ENCODE peak calls at places on chromosomes 1 and 21, in six cellular contexts. X, E, V, G, R and Z are unnamed samples.
A peak's percentile ranks its signal among the peaks of the same experiment; 100 is the strongest.

GRCh38 chr1:6785721-6786505 is 659 bp downstream of the CAMTA1 start:
- DNase-seq in R (peak; percentile 57), G (peak; percentile 23), X (peak; percentile 29), E (peak; percentile 52), V (peak; percentile 13), Z (peak; percentile 27)

GRCh38 chr1:35646043-35646442 is 4.7 kb upstream of the PSMB2 start:
- DNase-seq in X (no peak), G (no peak), V (no peak), E (no peak), R (no peak), Z (no peak)

GRCh38 chr1:223109581-223110026 is 33.4 kb downstream of the TLR5 start:
- DNase-seq in G (no peak), V (no peak), R (peak; percentile 54), X (peak; percentile 41), E (no peak), Z (no peak)

GRCh38 chr1:14945132-14946010 is 208.2 kb upstream of the TMEM51 start:
- DNase-seq in V (peak; percentile 89), E (peak; percentile 60), G (no peak), X (peak; percentile 40), R (peak; percentile 44), Z (no peak)

GRCh38 chr1:109816975-109817535 is 53.3 kb upstream of the EPS8L3 start:
- DNase-seq in R (no peak), V (no peak), E (no peak), G (no peak), X (no peak), Z (no peak)

GRCh38 chr1:193707271-193708015 is 521.0 kb upstream of the B3GALT2 start:
- DNase-seq in G (no peak), E (no peak), X (no peak), V (peak; percentile 75), R (no peak), Z (no peak)

GRCh38 chr1:209838537-209838936 is 10.8 kb downstream of the UTP25 start:
- DNase-seq in R (no peak), E (no peak), X (no peak), G (no peak), V (no peak), Z (no peak)

GRCh38 chr1:45340816-45341215 is 576 bp upstream of the MUTYH start:
- DNase-seq in V (peak; percentile 18), G (no peak), X (no peak), E (no peak), R (no peak), Z (no peak)

GRCh38 chr21:32001390-32001789 is 128.6 kb downstream of the HUNK start:
- DNase-seq in X (no peak), E (no peak), R (peak; percentile 31), G (no peak), V (no peak), Z (no peak)

GRCh38 chr1:224082146-224082545 is 31.8 kb upstream of the FBXO28 start:
- DNase-seq in R (no peak), X (no peak), V (no peak), E (no peak), G (no peak), Z (no peak)

GRCh38 chr1:169326644-169327316 is 40.8 kb downstream of the NME7 start:
- DNase-seq in R (no peak), V (peak; percentile 39), G (no peak), X (no peak), E (no peak), Z (no peak)

GRCh38 chr1:63892632-63893395 is 119.0 kb downstream of the ROR1 start:
- DNase-seq in X (no peak), E (no peak), G (no peak), V (peak; percentile 80), R (no peak), Z (no peak)

GRCh38 chr1:218349365-218350021 is 4.4 kb downstream of the TGFB2 start:
- DNase-seq in R (no peak), G (no peak), E (no peak), V (no peak), X (no peak), Z (no peak)

GRCh38 chr1:1616045-1616821 is 933 bp downstream of the MIB2 start:
- DNase-seq in X (peak; percentile 50), E (peak; percentile 53), V (no peak), G (peak; percentile 51), R (peak; percentile 63), Z (no peak)

GRCh38 chr1:27071049-27071416 is 58.4 kb upstream of the TENT5B start:
- DNase-seq in V (peak; percentile 42), R (peak; percentile 50), G (no peak), X (peak; percentile 16), E (no peak), Z (no peak)

GRCh38 chr1:210397252-210397651 is 68.5 kb downstream of the HHAT start:
- DNase-seq in G (no peak), R (no peak), E (no peak), X (no peak), V (peak; percentile 51), Z (no peak)

GRCh38 chr1:223052931-223053330 is 90.1 kb downstream of the TLR5 start:
- DNase-seq in X (no peak), V (no peak), G (no peak), R (no peak), E (no peak), Z (no peak)

GRCh38 chr21:25639167-25639921 is at the start of gene JAM2:
- DNase-seq in R (peak; percentile 19), X (no peak), E (peak; percentile 47), V (peak; percentile 36), G (peak; percentile 49), Z (peak; percentile 21)

GRCh38 chr1:89927478-89927877 is 67.4 kb upstream of the ZNF326 start:
- DNase-seq in G (no peak), X (no peak), R (no peak), E (no peak), V (no peak), Z (no peak)

GRCh38 chr1:89922911-89923310 is 72.0 kb upstream of the ZNF326 start:
- DNase-seq in G (no peak), X (no peak), V (no peak), E (no peak), R (no peak), Z (no peak)

GRCh38 chr1:89927037-89927436 is 67.9 kb upstream of the ZNF326 start:
- DNase-seq in X (no peak), R (no peak), E (no peak), G (no peak), V (no peak), Z (no peak)

GRCh38 chr1:89919174-89919573 is 75.7 kb upstream of the ZNF326 start:
- DNase-seq in E (no peak), G (no peak), V (no peak), X (no peak), R (no peak), Z (no peak)

GRCh38 chr1:89923517-89923916 is 71.4 kb upstream of the ZNF326 start:
- DNase-seq in X (no peak), V (no peak), E (no peak), R (no peak), G (no peak), Z (no peak)
- H3K9me3 ChIP-seq in X (no peaks in the 10 kb centered on the region), V (no peaks in the 10 kb centered on the region), E (peaks cover 6% of the 10 kb centered on the region), R (no peaks in the 10 kb centered on the region), G (no peaks in the 10 kb centered on the region), Z (no peaks in the 10 kb centered on the region)

GRCh38 chr21:18417361-18417760 is 13.8 kb upstream of the TMPRSS15 start:
- DNase-seq in G (no peak), X (no peak), E (no peak), R (no peak), V (no peak), Z (no peak)
- H3K9me3 ChIP-seq in G (no peaks in the 10 kb centered on the region), X (no peaks in the 10 kb centered on the region), E (no peaks in the 10 kb centered on the region), R (no peaks in the 10 kb centered on the region), V (no peaks in the 10 kb centered on the region), Z (no peaks in the 10 kb centered on the region)

GRCh38 chr21:23401278-23401677 is 2206.0 kb downstream of the MRPL39 start:
- DNase-seq in X (no peak), V (no peak), E (no peak), R (no peak), G (no peak), Z (no peak)

GRCh38 chr21:23402929-23403520 is 2204.3 kb downstream of the MRPL39 start:
- DNase-seq in G (no peak), R (no peak), V (no peak), X (no peak), E (no peak), Z (no peak)

GRCh38 chr21:23394458-23394857 is 2212.8 kb downstream of the MRPL39 start:
- DNase-seq in V (no peak), X (no peak), R (no peak), G (no peak), E (no peak), Z (no peak)

GRCh38 chr21:23398726-23399125 is 2208.6 kb downstream of the MRPL39 start:
- DNase-seq in V (no peak), G (no peak), X (no peak), R (no peak), E (no peak), Z (no peak)
- H3K9me3 ChIP-seq in V (no peaks in the 10 kb centered on the region), G (no peaks in the 10 kb centered on the region), X (no peaks in the 10 kb centered on the region), R (no peaks in the 10 kb centered on the region), E (no peaks in the 10 kb centered on the region), Z (no peaks in the 10 kb centered on the region)

DNA sequence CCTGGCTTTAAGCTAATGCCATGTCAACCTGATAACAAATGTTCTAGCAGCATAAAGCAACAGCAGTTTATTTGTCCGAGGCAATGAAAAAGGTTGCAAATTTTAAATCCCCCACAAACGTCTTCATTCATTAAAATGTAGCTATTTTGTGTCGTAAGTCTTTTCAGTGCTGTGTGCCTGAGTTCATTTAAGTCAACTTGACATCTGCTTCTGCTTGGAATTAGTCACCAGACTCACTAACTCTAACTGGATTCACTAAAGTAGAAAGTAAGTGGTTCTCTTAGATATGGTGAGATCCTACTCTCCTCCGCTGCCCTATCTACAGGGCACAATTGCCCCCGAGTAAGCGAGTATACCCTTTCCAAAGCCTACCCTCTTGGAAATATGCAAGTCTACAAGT is 118.4 kb upstream of the CHRM3 start:
- DNase-seq in V (no peak), X (no peak), E (no peak), G (no peak), R (no peak), Z (no peak)
- H3K9me3 ChIP-seq in V (no peaks in the 10 kb centered on the region), X (no peaks in the 10 kb centered on the region), E (no peaks in the 10 kb centered on the region), G (no peaks in the 10 kb centered on the region), R (no peaks in the 10 kb centered on the region), Z (no peaks in the 10 kb centered on the region)

GRCh38 chr1:2951856-2952255 is 69.4 kb upstream of the ACTRT2 start:
- DNase-seq in E (no peak), G (no peak), X (no peak), R (no peak), V (no peak), Z (no peak)

GRCh38 chr1:2948751-2949680 is 72.3 kb upstream of the ACTRT2 start:
- DNase-seq in G (no peak), X (no peak), E (no peak), R (peak; percentile 5), V (no peak), Z (no peak)

GRCh38 chr1:2948001-2948750 is 73.1 kb upstream of the ACTRT2 start:
- DNase-seq in E (no peak), G (no peak), V (no peak), R (peak; percentile 0), X (no peak), Z (no peak)

GRCh38 chr1:2950926-2951305 is 70.4 kb upstream of the ACTRT2 start:
- DNase-seq in X (no peak), R (peak; percentile 1), G (no peak), V (no peak), E (no peak), Z (no peak)

GRCh38 chr1:2949966-2950925 is 71.0 kb upstream of the ACTRT2 start:
- DNase-seq in R (peak; percentile 3), G (no peak), V (no peak), E (no peak), X (no peak), Z (no peak)
- H3K9me3 ChIP-seq in R (no peaks in the 10 kb centered on the region), G (no peaks in the 10 kb centered on the region), V (peaks cover under 1% of the 10 kb centered on the region), E (peaks cover 10% of the 10 kb centered on the region), X (no peaks in the 10 kb centered on the region), Z (peaks cover 19% of the 10 kb centered on the region)